ENCODE peak calls at places on chromosomes 12 and 14, in eight cellular contexts. X, A, G, R, U, I, N and Y are unnamed samples.

GRCh38 chr12:64937466-64937865 is 113.0 kb downstream of the TBC1D30 start:
- DNase-seq in N (no peak), R (no peak), X (no peak), G (no peak), U (no peak), I (no peak), A (no peak), Y (no peak)

GRCh38 chr14:88245321-88245720 is 77.7 kb downstream of the KCNK10 start:
- DNase-seq in R (no peak), U (peak), X (no peak), N (no peak), G (no peak), A (no peak), I (no peak), Y (peak)

GRCh38 chr14:76768671-76769500 is 7.6 kb downstream of the VASH1 start:
- DNase-seq in U (no peak), A (no peak), X (no peak), I (no peak), N (no peak), G (no peak), R (peak), Y (no peak)

GRCh38 chr12:67764946-67765619 is 116.5 kb downstream of the DYRK2 start:
- DNase-seq in N (no peak), A (no peak), G (no peak), X (no peak), I (no peak), R (no peak), U (no peak), Y (no peak)

GRCh38 chr12:67442347-67442841 is 173.2 kb downstream of the CAND1 start:
- DNase-seq in A (no peak), U (peak), G (no peak), X (no peak), R (no peak), I (no peak), N (no peak), Y (peak)

GRCh38 chr12:88639361-88639760 is 59.1 kb upstream of the KITLG start:
- DNase-seq in A (no peak), U (no peak), I (peak), G (no peak), N (no peak), R (no peak), X (peak), Y (no peak)

GRCh38 chr14:67776653-67777322 is 39.6 kb downstream of the ZFYVE26 start:
- DNase-seq in G (no peak), X (no peak), U (no peak), A (no peak), R (no peak), N (no peak), I (no peak), Y (no peak)

GRCh38 chr14:88613552-88614010 is 50.7 kb downstream of the ZC3H14 start:
- DNase-seq in X (no peak), R (no peak), A (peak), U (no peak), I (peak), N (no peak), G (no peak), Y (no peak)

GRCh38 chr14:59310644-59311043 is 122.2 kb downstream of the DAAM1 start:
- DNase-seq in R (no peak), A (no peak), G (no peak), X (no peak), U (no peak), N (no peak), I (peak), Y (no peak)

GRCh38 chr12:20183563-20183962 is 184.8 kb upstream of the PDE3A start:
- DNase-seq in X (no peak), R (no peak), N (no peak), I (peak), U (no peak), A (peak), G (no peak), Y (no peak)

GRCh38 chr14:21268612-21269251 is 510 bp downstream of the HNRNPC start:
- DNase-seq in G (no peak), I (peak), X (peak), A (peak), R (no peak), N (no peak), U (peak), Y (no peak)

GRCh38 chr12:117152793-117153775 is 37.2 kb downstream of the FBXO21 start:
- DNase-seq in G (no peak), A (no peak), I (no peak), R (no peak), X (no peak), U (no peak), N (peak), Y (no peak)

GRCh38 chr14:89672636-89673279 is 255.7 kb upstream of the FOXN3 start:
- DNase-seq in X (no peak), A (no peak), N (no peak), I (no peak), U (peak), G (no peak), R (no peak), Y (no peak)

GRCh38 chr14:75247286-75247922 is 31.2 kb upstream of the FOS start:
- DNase-seq in G (no peak), U (no peak), X (no peak), N (no peak), I (no peak), A (no peak), R (no peak), Y (no peak)

GRCh38 chr14:60161176-60162107 is 3.8 kb downstream of the DHRS7 start:
- DNase-seq in N (peak), A (no peak), G (no peak), X (no peak), U (no peak), R (no peak), I (no peak), Y (no peak)

GRCh38 chr12:55822228-55822627 is 4.4 kb downstream of the ORMDL2 start:
- DNase-seq in X (peak), A (no peak), R (no peak), N (no peak), I (no peak), U (no peak), G (peak), Y (no peak)

GRCh38 chr14:41615011-41615595 is 8.4 kb downstream of the LRFN5 start:
- DNase-seq in X (no peak), G (no peak), A (no peak), I (peak), N (no peak), R (no peak), U (no peak), Y (no peak)

GRCh38 chr12:12384601-12385321 is 27.9 kb downstream of the BORCS5 start:
- DNase-seq in A (no peak), U (no peak), R (no peak), N (no peak), G (no peak), I (peak), X (no peak), Y (peak)

GRCh38 chr14:32329146-32329545 is at the start of gene AKAP6:
- DNase-seq in I (no peak), G (no peak), A (no peak), N (no peak), U (peak), X (no peak), R (no peak), Y (peak)

GRCh38 chr14:23566782-23567185 is 807 bp downstream of the AP1G2 start:
- DNase-seq in A (no peak), U (no peak), N (no peak), I (no peak), X (no peak), G (no peak), R (no peak), Y (no peak)

GRCh38 chr14:77523109-77523508 is 24.5 kb upstream of the ISM2 start:
- DNase-seq in A (no peak), U (no peak), N (no peak), I (no peak), X (no peak), R (no peak), G (no peak), Y (no peak)

GRCh38 chr12:122992386-122992785 is 11.9 kb downstream of the ARL6IP4 start:
- DNase-seq in I (no peak), G (no peak), R (no peak), U (no peak), A (no peak), X (no peak), N (no peak), Y (no peak)

GRCh38 chr12:70270108-70270507 is 26.9 kb downstream of the CNOT2 start:
- DNase-seq in X (no peak), A (no peak), U (no peak), N (no peak), G (no peak), I (no peak), R (no peak), Y (no peak)

GRCh38 chr12:29741342-29742241 is 42.1 kb downstream of the TMTC1 start:
- DNase-seq in X (no peak), I (peak), G (no peak), U (no peak), R (no peak), A (peak), N (no peak), Y (no peak)

GRCh38 chr14:77141592-77142288 is at the start of gene ZDHHC22:
- DNase-seq in X (peak), R (no peak), U (peak), A (no peak), G (peak), N (no peak), I (no peak), Y (peak)

GRCh38 chr14:36515105-36515593 is 4.9 kb downstream of the NKX2-1 start:
- DNase-seq in G (no peak), X (no peak), R (no peak), U (no peak), A (no peak), I (no peak), N (no peak), Y (no peak)

GRCh38 chr12:49201595-49202295 is 12.9 kb upstream of the TUBA1A start:
- DNase-seq in N (peak), U (peak), X (no peak), R (no peak), G (no peak), I (peak), A (no peak), Y (no peak)

GRCh38 chr14:87816421-87816820 is 176.6 kb downstream of the GALC start:
- DNase-seq in R (no peak), N (no peak), G (no peak), I (no peak), X (no peak), A (no peak), U (no peak), Y (no peak)

GRCh38 chr12:58346032-58346632 is 404.8 kb downstream of the ATP23 start:
- DNase-seq in I (peak), N (no peak), U (no peak), A (peak), R (no peak), X (no peak), G (peak), Y (no peak)

GRCh38 chr14:75794615-75795038 is 133.6 kb downstream of the TTLL5 start:
- DNase-seq in X (no peak), U (no peak), I (peak), A (peak), G (no peak), N (no peak), R (no peak), Y (no peak)

GRCh38 chr12:132227156-132227555 is 82.9 kb downstream of the NOC4L start:
- DNase-seq in G (no peak), R (no peak), U (no peak), X (no peak), I (no peak), A (no peak), N (no peak), Y (no peak)

GRCh38 chr12:50765325-50765911 is 1.5 kb downstream of the ATF1 start:
- DNase-seq in N (peak), G (peak), R (no peak), X (peak), I (peak), A (no peak), U (peak), Y (peak)

DNA sequence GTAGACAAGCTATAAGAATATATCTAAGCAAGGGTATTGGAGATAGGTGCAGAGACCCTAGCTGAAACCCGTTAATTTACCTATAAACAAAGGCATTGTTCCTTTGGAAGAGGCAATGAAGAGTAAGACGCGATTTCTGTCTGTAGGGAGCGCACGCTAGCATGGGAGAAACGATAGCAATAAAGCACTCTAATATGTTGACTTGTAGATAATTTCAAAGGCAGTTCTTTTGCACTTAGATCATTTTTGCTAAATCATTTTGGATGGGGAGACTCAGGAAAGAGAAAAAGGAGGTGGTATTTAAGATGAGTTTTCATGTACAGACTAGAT is 648 bp downstream of the CCDC77 start:
- DNase-seq in U (peak), A (no peak), I (peak), N (no peak), R (no peak), G (no peak), X (peak), Y (no peak)
- TF ChIP-seq CTCF in U (peak), A (peak), I (peak), N (no peak), R (no peak), G (peak), X (no peak), Y (no peak)

DNA sequence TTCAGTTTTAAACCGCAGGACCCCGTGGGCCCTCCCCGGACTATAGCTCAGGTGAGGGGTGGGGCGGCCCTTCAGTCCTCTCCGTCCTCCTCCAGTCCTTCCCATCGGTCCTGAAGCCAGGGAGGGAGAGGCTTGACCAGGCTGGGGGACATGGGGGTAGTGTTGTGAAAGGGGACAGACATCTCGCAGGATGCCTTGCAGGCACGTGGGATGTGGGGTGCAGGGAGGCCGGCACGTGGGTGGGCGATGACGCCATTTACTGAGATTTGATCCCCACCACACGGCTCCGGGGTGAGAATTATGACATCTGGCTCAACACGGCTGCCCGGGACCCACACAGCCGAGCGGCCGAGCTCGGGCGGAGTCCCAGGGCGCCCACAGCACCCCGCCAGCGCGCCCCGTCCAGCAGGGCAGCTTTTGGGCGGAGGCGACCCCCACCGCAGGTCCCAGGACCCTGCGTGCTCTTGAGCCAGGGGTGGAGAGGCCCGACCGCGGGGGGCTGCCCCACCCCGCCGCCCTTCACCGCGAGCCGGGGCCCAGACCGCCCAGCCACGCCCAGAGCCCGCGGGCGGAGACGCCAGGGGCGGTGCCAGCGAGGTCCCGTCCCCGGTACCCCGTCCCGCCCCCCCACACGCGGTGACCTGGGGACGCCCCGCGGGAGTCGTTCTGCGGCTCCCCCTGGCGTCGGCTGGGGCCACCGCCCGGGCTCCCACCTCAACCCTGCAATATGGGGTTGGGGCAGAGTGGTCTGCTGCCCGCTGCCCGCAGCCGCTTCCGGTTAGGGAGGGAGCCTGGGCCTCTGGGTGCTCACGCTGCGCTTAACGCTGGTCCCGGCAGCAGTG is 3.3 kb upstream of the EXOC3L4 start:
- DNase-seq in A (no peak), R (peak), G (peak), I (no peak), U (peak), X (peak), N (no peak), Y (no peak)
- TF ChIP-seq CTCF in A (peak), R (peak), G (peak), I (peak), U (peak), X (peak), N (no peak), Y (no peak)

GRCh38 chr14:33756833-33757232 is 194.0 kb downstream of the EGLN3 start:
- DNase-seq in G (no peak), R (no peak), X (no peak), I (no peak), N (no peak), A (no peak), U (no peak), Y (no peak)
- TF ChIP-seq CTCF in G (no peak), R (no peak), X (no peak), I (no peak), N (no peak), A (no peak), U (no peak), Y (no peak)

GRCh38 chr12:74906224-74906623 is 303.4 kb downstream of the KCNC2 start:
- DNase-seq in G (no peak), U (no peak), R (no peak), I (no peak), X (no peak), A (no peak), N (no peak), Y (no peak)
- TF ChIP-seq CTCF in G (no peak), U (peak), R (no peak), I (peak), X (peak), A (no peak), N (no peak), Y (no peak)

DNA sequence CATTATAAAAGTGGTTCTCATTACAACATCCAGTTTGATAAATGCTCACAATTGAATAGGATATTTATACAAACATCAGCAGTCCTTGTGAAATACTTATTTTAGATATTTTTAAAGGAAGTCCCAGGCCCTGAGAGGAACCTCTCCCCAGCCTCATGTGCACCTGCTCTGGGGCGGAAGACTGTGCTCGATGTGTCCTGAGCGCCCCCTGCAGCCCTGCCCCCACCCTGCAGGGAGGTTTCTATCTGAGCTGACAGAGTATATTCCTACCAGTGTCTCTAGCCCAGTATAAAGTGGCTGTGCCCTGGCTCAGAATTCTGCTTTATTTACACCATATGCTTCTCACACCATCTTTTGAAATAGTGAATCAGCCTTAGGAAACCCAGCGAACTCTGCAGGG is 1349.1 kb downstream of the TMEM121 start:
- DNase-seq in N (no peak), I (no peak), U (no peak), X (no peak), R (no peak), A (no peak), G (no peak), Y (no peak)
- TF ChIP-seq CTCF in N (no peak), I (no peak), U (peak), X (no peak), R (no peak), A (no peak), G (no peak), Y (no peak)

GRCh38 chr12:118900954-118901353 is 80.4 kb upstream of the SRRM4 start:
- DNase-seq in I (no peak), A (no peak), U (no peak), G (no peak), R (no peak), N (no peak), X (no peak), Y (no peak)
- TF ChIP-seq CTCF in I (no peak), A (no peak), U (no peak), G (no peak), R (no peak), N (no peak), X (no peak), Y (no peak)

GRCh38 chr12:52561880-52562449 is 9.0 kb upstream of the KRT71 start:
- DNase-seq in G (peak), I (no peak), X (no peak), U (no peak), N (no peak), R (peak), A (no peak), Y (no peak)
- TF ChIP-seq CTCF in G (peak), I (peak), X (peak), U (peak), N (no peak), R (no peak), A (peak), Y (peak)